ENCODE peak calls at places on chromosomes 12 and 14, in eight cellular contexts. F, J, M, K, N, G, W and E are unnamed samples.

GRCh38 chr12:114018669-114019068 is 52.5 kb upstream of the RBM19 start:
- DNase-seq in F (no peak), J (no peak), M (no peak), K (no peak), N (no peak), G (no peak), W (no peak), E (no peak)

GRCh38 chr12:98770230-98770629 is 125.1 kb downstream of the APAF1 start:
- DNase-seq in F (no peak), J (no peak), M (no peak), K (no peak), N (no peak), G (no peak), W (no peak), E (no peak)

GRCh38 chr12:57215668-57216013 is 953 bp upstream of the NXPH4 start:
- DNase-seq in F (no peak), J (no peak), M (peak), K (no peak), N (no peak), G (no peak), W (no peak), E (peak)

GRCh38 chr12:1792406-1792805 is 28.0 kb upstream of the LRTM2 start:
- DNase-seq in F (no peak), J (no peak), M (no peak), K (no peak), N (no peak), G (no peak), W (no peak), E (no peak)

GRCh38 chr12:116435984-116436383 is 123.2 kb upstream of the MAP1LC3B2 start:
- DNase-seq in F (no peak), J (no peak), M (no peak), K (no peak), N (no peak), G (no peak), W (no peak), E (no peak)

GRCh38 chr12:58491296-58491695 is 429.0 kb downstream of the LRIG3 start:
- DNase-seq in F (no peak), J (no peak), M (no peak), K (no peak), N (no peak), G (no peak), W (no peak), E (peak)

GRCh38 chr12:92403210-92404175 is 257.8 kb upstream of the BTG1 start:
- DNase-seq in F (no peak), J (no peak), M (peak), K (peak), N (no peak), G (no peak), W (no peak), E (no peak)

GRCh38 chr12:122421815-122422737 is at the start of gene CLIP1:
- DNase-seq in F (no peak), J (peak), M (peak), K (peak), N (peak), G (peak), W (peak), E (peak)

GRCh38 chr12:79560165-79560889 is 130.4 kb downstream of the PAWR start:
- DNase-seq in F (no peak), J (no peak), M (peak), K (no peak), N (no peak), G (no peak), W (no peak), E (no peak)

GRCh38 chr12:2813573-2814185 is 1.2 kb downstream of the ITFG2 start:
- DNase-seq in F (no peak), J (peak), M (peak), K (peak), N (peak), G (peak), W (no peak), E (peak)

GRCh38 chr12:68237068-68237467 is 11.5 kb upstream of the IL26 start:
- DNase-seq in F (no peak), J (no peak), M (no peak), K (no peak), N (no peak), G (no peak), W (no peak), E (no peak)

GRCh38 chr12:1204581-1205121 is 213.6 kb downstream of the ERC1 start:
- DNase-seq in F (no peak), J (no peak), M (no peak), K (no peak), N (no peak), G (no peak), W (no peak), E (no peak)

GRCh38 chr12:95073698-95074520 is 491 bp upstream of the NR2C1 start:
- DNase-seq in F (no peak), J (no peak), M (no peak), K (no peak), N (no peak), G (no peak), W (no peak), E (no peak)

GRCh38 chr14:22088614-22089359 is 415.2 kb upstream of the OR4E1 start:
- DNase-seq in F (no peak), J (no peak), M (no peak), K (no peak), N (no peak), G (no peak), W (no peak), E (no peak)

GRCh38 chr12:124684971-124685688 is 117.7 kb upstream of the NCOR2 start:
- DNase-seq in F (no peak), J (no peak), M (no peak), K (no peak), N (no peak), G (no peak), W (no peak), E (peak)